ENCODE peak calls at places on chromosomes 12 and 14, in five cellular contexts. E is H1, F is K562, U is HepG2, W is GM12878. J is an unnamed sample.

GRCh38 chr12:17020765-17021164 is 414.8 kb upstream of the LMO3 start:
- DNase-seq in E (no peak), F (no peak), U (no peak), W (no peak), J (no peak)

GRCh38 chr12:119988788-119989618 is at the start of gene BICDL1:
- DNase-seq in E (peak), F (peak), U (peak), W (peak), J (peak)

GRCh38 chr14:95055318-95055717 is 102.0 kb downstream of the DICER1 start:
- DNase-seq in E (no peak), F (no peak), U (no peak), W (no peak), J (no peak)

GRCh38 chr12:31323466-31324115 is 2.4 kb downstream of the SINHCAF start:
- DNase-seq in E (peak), F (peak), U (no peak), W (no peak), J (peak)

GRCh38 chr12:4107436-4107878 is 166.1 kb upstream of the CCND2 start:
- DNase-seq in E (peak), F (peak), U (peak), W (peak), J (peak)

GRCh38 chr14:63852271-63852816 is 460 bp upstream of the SYNE2 start:
- DNase-seq in E (no peak), F (no peak), U (no peak), W (no peak), J (no peak)

GRCh38 chr12:5388581-5389535 is 43.0 kb upstream of the NTF3 start:
- DNase-seq in E (no peak), F (no peak), U (no peak), W (no peak), J (no peak)

GRCh38 chr12:116324684-116325664 is 47.5 kb upstream of the MED13L start:
- DNase-seq in E (no peak), F (no peak), U (no peak), W (no peak), J (no peak)

GRCh38 chr14:83541147-83541546 is 1988.8 kb upstream of the FLRT2 start:
- DNase-seq in E (no peak), F (no peak), U (no peak), W (no peak), J (no peak)

GRCh38 chr12:131862600-131862993 is 31.8 kb upstream of the ULK1 start:
- DNase-seq in E (no peak), F (no peak), U (no peak), W (no peak), J (no peak)

GRCh38 chr12:104219361-104219892 is 3.8 kb downstream of the TXNRD1 start:
- DNase-seq in E (no peak), F (no peak), U (peak), W (no peak), J (no peak)

GRCh38 chr12:40469736-40470135 is 222.5 kb upstream of the CNTN1 start:
- DNase-seq in E (no peak), F (no peak), U (no peak), W (no peak), J (no peak)

GRCh38 chr14:71625175-71625574 is 307.1 kb upstream of the RGS6 start:
- DNase-seq in E (no peak), F (no peak), U (no peak), W (no peak), J (no peak)

GRCh38 chr12:6201199-6201608 is 1.0 kb downstream of the CD9 start:
- DNase-seq in E (no peak), F (no peak), U (no peak), W (no peak), J (no peak)

DNA sequence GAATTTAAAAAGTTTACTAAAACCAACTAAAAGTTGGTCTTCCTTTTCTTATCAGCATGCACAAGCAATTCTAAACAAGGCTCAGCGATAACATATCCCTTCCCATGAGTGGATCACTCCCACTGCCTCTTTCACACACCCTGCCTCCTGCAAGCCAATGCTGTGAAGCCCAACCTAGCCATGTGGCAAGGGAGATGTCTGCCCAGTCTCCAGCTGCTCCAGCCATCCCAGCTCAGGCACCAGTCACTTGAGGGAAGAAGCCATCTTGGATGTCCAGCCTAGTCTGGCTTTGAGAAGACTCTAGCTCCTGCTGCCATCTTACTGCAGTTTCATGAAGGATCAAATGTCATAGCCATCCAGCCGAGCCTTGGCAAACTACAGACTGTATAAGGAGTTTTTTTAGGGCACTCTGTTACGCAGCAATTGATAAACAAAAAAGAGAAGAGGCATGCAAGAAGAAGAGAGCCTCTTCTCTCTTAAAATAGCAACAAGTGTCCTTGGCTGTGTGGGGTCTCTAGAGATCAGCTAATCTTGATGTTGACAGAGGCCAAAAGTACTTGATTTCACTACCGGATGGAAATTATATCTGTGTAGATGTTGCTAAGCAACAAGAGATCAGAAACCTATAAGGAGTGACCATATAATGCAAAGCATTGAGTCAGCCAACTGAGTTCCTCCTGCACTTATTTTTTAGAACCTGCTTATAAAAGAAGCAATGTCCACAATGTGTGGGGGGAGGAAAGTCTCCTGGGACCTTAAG is 108.9 kb downstream of the PTCSC3 start:
- DNase-seq in E (no peak), F (no peak), U (no peak), W (no peak), J (no peak)
- TF ChIP-seq ATF2 in E (no peak), F (no peak), U (no peak), W (no peak), J (no peak)

GRCh38 chr14:96631030-96631429 is 128.8 kb downstream of the PAPOLA start:
- DNase-seq in E (peak), F (no peak), U (no peak), W (no peak), J (no peak)

GRCh38 chr14:96632363-96632758 is 130.2 kb downstream of the PAPOLA start:
- DNase-seq in E (no peak), F (no peak), U (no peak), W (no peak), J (no peak)

GRCh38 chr14:96633096-96633495 is 130.9 kb downstream of the PAPOLA start:
- DNase-seq in E (no peak), F (no peak), U (no peak), W (no peak), J (no peak)

GRCh38 chr14:96630281-96630680 is 128.1 kb downstream of the PAPOLA start:
- DNase-seq in E (peak), F (no peak), U (no peak), W (no peak), J (no peak)

DNA sequence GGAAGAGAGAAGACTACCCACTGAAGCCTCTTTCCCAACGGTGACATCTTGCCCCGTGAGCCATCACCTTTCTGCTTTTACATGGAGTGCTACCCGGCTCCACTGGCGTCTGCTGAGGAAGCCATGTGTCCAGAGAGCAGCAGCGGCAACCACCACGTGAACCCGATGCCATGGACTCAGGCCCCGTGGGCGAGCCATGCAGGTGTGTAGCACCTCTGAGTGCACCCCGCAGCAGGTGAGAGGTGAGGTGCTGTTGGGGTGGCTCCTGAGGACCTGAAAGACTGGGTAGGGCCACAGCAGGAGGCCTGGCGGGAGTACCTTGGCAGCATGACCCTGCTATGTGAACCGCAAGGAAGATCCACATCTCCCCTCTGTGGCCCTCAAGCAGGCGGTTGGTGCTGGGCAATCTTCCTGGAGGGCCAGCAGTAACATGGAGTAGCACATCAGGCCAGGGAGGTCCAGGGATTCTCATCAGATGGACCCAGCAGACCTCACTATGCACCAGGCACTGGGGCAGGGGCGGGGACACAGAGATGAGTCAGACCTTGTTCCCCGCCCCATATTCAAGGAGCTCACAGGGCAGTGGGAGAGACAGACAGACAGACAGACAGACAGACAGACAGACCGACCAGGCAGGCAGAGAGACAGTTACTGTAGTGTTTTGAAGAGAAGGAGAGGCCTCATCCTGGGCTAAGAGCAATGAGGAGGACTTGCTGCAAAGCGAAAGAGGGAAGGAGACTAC is 129.6 kb downstream of the PAPOLA start:
- DNase-seq in E (peak), F (peak), U (no peak), W (no peak), J (no peak)
- TF ChIP-seq ATF2 in E (no peak), F (no peak), U (no peak), W (no peak), J (no peak)

DNA sequence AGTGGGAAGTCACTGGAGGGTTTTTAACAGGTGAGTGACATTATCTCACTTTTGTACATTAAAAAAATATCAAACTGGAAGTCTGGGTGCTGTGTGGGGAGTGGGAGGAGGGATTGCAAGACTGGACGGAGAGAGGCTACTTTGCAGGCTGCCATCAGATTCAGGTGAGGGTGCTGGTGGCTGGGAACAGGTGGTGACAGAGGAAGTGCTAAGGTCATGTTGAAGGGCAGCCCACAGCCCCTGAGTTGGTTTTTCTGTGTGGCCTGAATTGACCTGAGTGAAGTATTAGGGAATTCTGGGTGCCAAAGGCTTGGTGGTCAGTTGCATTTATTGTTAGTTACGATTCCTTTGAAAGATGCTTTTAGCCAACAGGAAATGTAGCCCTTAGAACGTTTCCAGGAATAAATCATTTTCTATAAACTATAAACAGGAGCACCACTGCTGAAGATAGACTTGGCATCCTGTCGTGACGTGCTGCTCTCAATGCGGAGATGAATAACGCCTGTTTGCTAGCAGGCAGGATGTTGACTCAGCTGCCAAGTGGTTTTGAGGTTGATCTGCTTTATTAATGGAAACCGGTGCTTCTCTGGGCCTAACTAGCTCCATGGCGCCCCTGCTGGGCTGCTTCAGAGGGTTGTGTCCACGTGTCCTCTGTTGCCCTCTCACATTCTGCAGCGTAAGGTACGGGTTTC is 707.5 kb upstream of the TMEM132C start:
- DNase-seq in E (peak), F (peak), U (no peak), W (peak), J (peak)
- TF ChIP-seq ATF2 in E (no peak), F (no peak), U (no peak), W (no peak), J (no peak)

GRCh38 chr14:72643317-72643801 is 250.5 kb downstream of the DPF3 start:
- DNase-seq in E (no peak), F (no peak), U (no peak), W (no peak), J (no peak)

GRCh38 chr14:72645706-72646105 is 248.2 kb downstream of the DPF3 start:
- DNase-seq in E (no peak), F (no peak), U (no peak), W (no peak), J (no peak)

GRCh38 chr14:72646861-72647528 is 246.9 kb downstream of the DPF3 start:
- DNase-seq in E (no peak), F (no peak), U (no peak), W (no peak), J (no peak)

GRCh38 chr14:72644038-72644437 is 249.9 kb downstream of the DPF3 start:
- DNase-seq in E (no peak), F (no peak), U (no peak), W (no peak), J (no peak)

GRCh38 chr14:72644758-72645489 is 249.0 kb downstream of the DPF3 start:
- DNase-seq in E (no peak), F (no peak), U (no peak), W (no peak), J (no peak)
- TF ChIP-seq ATF2 in E (no peak), F (no peak), U (no peak), W (no peak), J (no peak)